ENCODE peak calls at places on chromosomes 16 and 17, in six cellular contexts. P is midbrain; E is RCC 7860; T is T follicular helper cell; Z is mucosa of descending colon; L is Jurkat, Clone E6-1. A is an unnamed sample.

GRCh38 chr17:77901476-77901875 is 57.0 kb upstream of the TNRC6C start:
- DNase-seq in P (no peak), E (no peak), T (no peak), Z (no peak), L (no peak), A (no peak)

GRCh38 chr17:35912942-35913341 is 17.6 kb downstream of the RDM1 start:
- DNase-seq in P (no peak), E (no peak), T (no peak), Z (no peak), L (no peak), A (no peak)

GRCh38 chr16:2963074-2963610 is 933 bp upstream of the KREMEN2 start:
- DNase-seq in P (no peak), E (no peak), T (no peak), Z (no peak), L (no peak), A (no peak)

GRCh38 chr17:33115957-33116680 is 124.5 kb downstream of the SPACA3 start:
- DNase-seq in P (no peak), E (no peak), T (no peak), Z (no peak), L (no peak), A (no peak)

GRCh38 chr16:30535777-30536190 is 1.1 kb upstream of the ZNF747 start:
- DNase-seq in P (no peak), E (no peak), T (peak; percentile 41), Z (peak; percentile 80), L (peak; percentile 63), A (peak; percentile 64)

GRCh38 chr17:31003225-31003866 is 32.5 kb downstream of the RNF135 start:
- DNase-seq in P (no peak), E (no peak), T (no peak), Z (no peak), L (no peak), A (no peak)

GRCh38 chr17:51496378-51496777 is 236.0 kb downstream of the UTP18 start:
- DNase-seq in P (no peak), E (no peak), T (no peak), Z (no peak), L (no peak), A (no peak)

GRCh38 chr17:17940451-17940911 is 31.7 kb downstream of the TOM1L2 start:
- DNase-seq in P (no peak), E (no peak), T (no peak), Z (no peak), L (no peak), A (no peak)

GRCh38 chr16:87607223-87607622 is 4.9 kb downstream of the JPH3 start:
- DNase-seq in P (no peak), E (no peak), T (no peak), Z (no peak), L (no peak), A (no peak)

GRCh38 chr17:62824290-62825135 is 16.4 kb upstream of the MARCHF10 start:
- DNase-seq in P (no peak), E (peak; percentile 97), T (no peak), Z (no peak), L (no peak), A (peak; percentile 96)

GRCh38 chr16:66357523-66357928 is 9.0 kb upstream of the CDH5 start:
- DNase-seq in P (peak; percentile 63), E (peak; percentile 66), T (no peak), Z (peak; percentile 71), L (peak; percentile 35), A (peak; percentile 85)

GRCh38 chr17:67390006-67390645 is 13.0 kb downstream of the PITPNC1 start:
- DNase-seq in P (no peak), E (no peak), T (no peak), Z (no peak), L (no peak), A (no peak)

GRCh38 chr17:49224198-49224996 is 6.2 kb downstream of the PHOSPHO1 start:
- DNase-seq in P (no peak), E (no peak), T (no peak), Z (peak; percentile 38), L (no peak), A (peak; percentile 11)

GRCh38 chr16:30485818-30486436 is 13.4 kb downstream of the ITGAL start:
- DNase-seq in P (no peak), E (no peak), T (no peak), Z (no peak), L (no peak), A (no peak)

GRCh38 chr17:80826955-80827645 is 164.5 kb upstream of the CHMP6 start:
- DNase-seq in P (peak; percentile 44), E (peak; percentile 92), T (no peak), Z (no peak), L (no peak), A (peak; percentile 89)

GRCh38 chr17:73791644-73792043 is 147.4 kb upstream of the SDK2 start:
- DNase-seq in P (no peak), E (no peak), T (no peak), Z (no peak), L (no peak), A (no peak)

GRCh38 chr17:65131946-65132345 is 5.2 kb upstream of the RGS9 start:
- DNase-seq in P (no peak), E (peak; percentile 33), T (no peak), Z (no peak), L (no peak), A (peak; percentile 38)

GRCh38 chr16:52597772-52598483 is 51.0 kb upstream of the TOX3 start:
- DNase-seq in P (no peak), E (no peak), T (no peak), Z (peak; percentile 85), L (no peak), A (no peak)

GRCh38 chr17:42285346-42286050 is 2.8 kb upstream of the STAT5A start:
- DNase-seq in P (no peak), E (no peak), T (no peak), Z (no peak), L (no peak), A (no peak)

GRCh38 chr16:5296163-5296562 is 198.6 kb upstream of the EEF2KMT start:
- DNase-seq in P (no peak), E (no peak), T (no peak), Z (no peak), L (no peak), A (no peak)

GRCh38 chr17:57401556-57402488 is 145.5 kb downstream of the MSI2 start:
- DNase-seq in P (no peak), E (no peak), T (no peak), Z (no peak), L (no peak), A (no peak)

GRCh38 chr16:73071131-73071940 is 23.4 kb upstream of the ZFHX3 start:
- DNase-seq in P (no peak), E (no peak), T (no peak), Z (peak; percentile 75), L (no peak), A (no peak)

GRCh38 chr17:6477831-6478383 is 33.7 kb downstream of the PIMREG start:
- DNase-seq in P (no peak), E (no peak), T (no peak), Z (no peak), L (no peak), A (no peak)

GRCh38 chr17:76911299-76912007 is 43.2 kb downstream of the MGAT5B start:
- DNase-seq in P (no peak), E (peak; percentile 13), T (no peak), Z (no peak), L (no peak), A (no peak)

GRCh38 chr17:61786088-61786487 is 77.2 kb downstream of the BRIP1 start:
- DNase-seq in P (no peak), E (no peak), T (no peak), Z (no peak), L (no peak), A (no peak)

GRCh38 chr16:83606486-83607030 is 201.2 kb upstream of the HSBP1 start:
- DNase-seq in P (no peak), E (peak; percentile 31), T (no peak), Z (no peak), L (no peak), A (no peak)

GRCh38 chr17:75595284-75595918 is 7.8 kb downstream of the MYO15B start:
- DNase-seq in P (no peak), E (no peak), T (no peak), Z (no peak), L (no peak), A (no peak)

GRCh38 chr17:5821057-5821456 is 236.7 kb upstream of the NLRP1 start:
- DNase-seq in P (no peak), E (peak; percentile 85), T (no peak), Z (no peak), L (no peak), A (peak; percentile 24)

GRCh38 chr17:45791935-45792334 is 7.8 kb downstream of the CRHR1 start:
- DNase-seq in P (no peak), E (no peak), T (no peak), Z (no peak), L (no peak), A (no peak)

GRCh38 chr16:1126044-1126443 is 26.9 kb upstream of the CACNA1H start:
- DNase-seq in P (no peak), E (no peak), T (no peak), Z (no peak), L (no peak), A (no peak)

A was measured in foreskin keratinocyte.